ENCODE peak calls at places on chromosomes 12 and 14, in five cellular contexts. W is astrocyte, N is lower leg skin, Y is right atrium auricular region, E is A549. Z is an unnamed sample.

GRCh38 chr12:64893961-64894360 is 69.5 kb downstream of the TBC1D30 start:
- DNase-seq in N (no peak), E (no peak), Y (no peak), W (peak; percentile 64), Z (no peak)

GRCh38 chr12:4174417-4174816 is 99.1 kb upstream of the CCND2 start:
- DNase-seq in W (no peak), N (no peak), E (no peak), Y (no peak), Z (no peak)

GRCh38 chr12:70372881-70373280 is 6.8 kb downstream of the KCNMB4 start:
- DNase-seq in E (no peak), Y (no peak), N (no peak), W (no peak), Z (no peak)

GRCh38 chr14:106318700-106319099 is 792.3 kb downstream of the TMEM121 start:
- DNase-seq in N (no peak), E (no peak), Y (no peak), W (no peak), Z (peak; percentile 38)

GRCh38 chr12:46556105-46556559 is 183.6 kb upstream of the SLC38A2 start:
- DNase-seq in Y (no peak), E (peak; percentile 19), W (peak; percentile 99), N (no peak), Z (no peak)

GRCh38 chr12:46983959-46984833 is 95.2 kb upstream of the PCED1B start:
- DNase-seq in W (no peak), Y (no peak), N (no peak), E (peak; percentile 34), Z (peak; percentile 59)

GRCh38 chr14:64450255-64450654 is 15.0 kb upstream of the AKAP5 start:
- DNase-seq in N (no peak), E (no peak), W (no peak), Y (no peak), Z (no peak)

GRCh38 chr14:24978862-24979724 is 70.9 kb downstream of the STXBP6 start:
- DNase-seq in W (peak; percentile 63), E (no peak), N (no peak), Y (no peak), Z (no peak)

GRCh38 chr12:63420206-63420644 is 248.1 kb downstream of the DPY19L2 start:
- DNase-seq in N (no peak), Y (no peak), E (peak; percentile 49), W (peak; percentile 24), Z (peak; percentile 75)

GRCh38 chr14:23866269-23866668 is 87.3 kb upstream of the DHRS4 start:
- DNase-seq in Y (no peak), E (no peak), N (no peak), W (no peak), Z (no peak)

DNA sequence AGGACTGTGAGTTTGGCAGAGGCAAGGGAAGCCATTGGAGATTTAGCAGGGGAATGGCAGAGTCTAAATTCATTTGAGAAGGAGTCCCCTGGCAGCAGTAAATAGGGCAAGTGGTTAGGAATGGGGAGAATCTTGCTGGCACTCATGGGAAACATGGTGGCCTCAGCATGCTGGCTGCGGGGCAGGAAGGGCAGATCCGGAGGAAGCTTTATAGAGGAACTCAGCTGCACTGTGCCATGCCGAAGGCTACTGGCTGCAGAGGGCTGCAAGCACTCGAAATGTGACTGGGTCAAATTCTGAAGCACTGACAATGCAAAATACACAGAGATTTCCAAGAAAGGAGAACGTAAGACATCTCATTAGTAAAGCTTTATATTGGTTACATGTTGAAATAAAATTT is 23.9 kb downstream of the CCNK start:
- DNase-seq in E (no peak), W (no peak), N (no peak), Y (no peak), Z (no peak)
- TF ChIP-seq CTCF in E (no peak), W (no peak), N (no peak), Y (no peak), Z (no peak)

GRCh38 chr12:28421374-28421773 is 231.1 kb downstream of the CCDC91 start:
- DNase-seq in N (no peak), E (no peak), W (no peak), Y (no peak), Z (no peak)

GRCh38 chr12:28413455-28414109 is 223.3 kb downstream of the CCDC91 start:
- DNase-seq in E (no peak), Y (no peak), W (no peak), N (no peak), Z (peak; percentile 39)

GRCh38 chr12:28409892-28410291 is 219.6 kb downstream of the CCDC91 start:
- DNase-seq in Y (no peak), E (no peak), N (no peak), W (peak; percentile 61), Z (no peak)

DNA sequence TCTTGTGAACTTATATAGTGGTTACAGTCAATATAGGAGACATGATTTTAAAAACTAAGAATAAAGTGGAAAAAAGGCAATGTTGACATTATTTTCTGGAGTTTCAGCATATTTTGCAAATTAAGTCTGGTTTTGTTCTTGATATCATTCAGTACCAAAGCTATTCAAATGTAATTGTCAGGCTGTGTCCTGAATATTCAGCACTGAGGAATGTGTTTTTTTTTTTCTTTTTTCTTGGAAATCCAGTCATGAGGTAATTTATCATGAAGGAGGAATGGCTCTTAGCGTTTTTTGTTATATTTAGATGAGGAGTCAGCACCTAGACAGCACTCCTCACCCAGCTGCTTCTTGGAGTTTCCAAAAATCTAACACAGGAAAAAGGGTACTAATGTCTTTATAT is 225.5 kb downstream of the CCDC91 start:
- DNase-seq in W (peak; percentile 93), N (no peak), Y (no peak), E (no peak), Z (no peak)
- TF ChIP-seq CTCF in W (no peak), N (no peak), Y (no peak), E (no peak), Z (no peak)

DNA sequence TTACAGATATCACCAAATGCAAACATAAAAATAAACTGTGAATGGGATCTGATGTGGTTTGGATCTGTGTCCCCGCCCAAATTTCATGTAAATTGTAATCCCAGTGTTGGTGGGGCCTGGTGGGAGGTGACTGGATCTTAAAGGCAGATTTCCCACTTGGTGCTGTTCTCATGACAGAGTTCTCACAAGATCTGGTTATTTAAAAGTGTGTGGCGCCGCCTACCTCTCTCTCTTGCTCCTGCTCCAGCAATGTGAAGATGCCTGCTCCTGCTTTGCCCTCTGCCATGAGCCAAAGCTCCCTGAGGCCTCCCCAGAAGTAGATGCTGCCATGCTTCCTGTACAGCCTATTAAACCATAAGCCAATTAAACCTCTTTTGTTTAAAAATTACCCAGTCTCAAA is 47.8 kb downstream of the SLC25A21 start:
- DNase-seq in W (no peak), N (no peak), E (no peak), Y (no peak), Z (peak; percentile 0)
- TF ChIP-seq CTCF in W (no peak), N (no peak), E (peak; percentile 31), Y (no peak), Z (no peak)

GRCh38 chr12:53755451-53756290 is 3.9 kb upstream of the CISTR start:
- DNase-seq in N (no peak), W (no peak), E (no peak), Y (no peak), Z (no peak)
- TF ChIP-seq CTCF in N (no peak), W (no peak), E (no peak), Y (no peak), Z (peak; percentile 13)

DNA sequence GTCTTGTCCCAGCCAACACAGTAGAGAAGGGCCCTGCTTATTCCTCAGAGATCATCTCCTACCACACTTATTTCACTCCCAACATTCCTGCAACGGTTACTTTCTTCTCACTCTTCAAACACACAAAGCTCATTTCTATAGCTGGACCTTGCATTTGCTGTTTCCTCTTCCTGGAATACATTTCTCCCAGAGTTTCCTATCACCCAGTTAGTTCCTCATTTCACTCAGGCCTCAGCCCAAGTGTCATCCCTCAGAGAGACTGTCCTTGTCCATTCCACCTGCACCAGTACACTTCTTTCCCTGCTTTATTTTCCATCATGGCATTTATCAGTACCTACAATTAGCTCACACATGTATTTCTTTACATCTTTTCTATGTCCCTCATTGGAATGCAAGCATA is 14.7 kb upstream of the STK38L start:
- DNase-seq in Y (no peak), N (no peak), E (no peak), W (no peak), Z (no peak)
- TF ChIP-seq CTCF in Y (no peak), N (no peak), E (no peak), W (no peak), Z (no peak)

GRCh38 chr12:1544991-1545700 is 49.2 kb downstream of the FBXL14 start:
- DNase-seq in Y (no peak), E (no peak), N (no peak), W (no peak), Z (no peak)
- TF ChIP-seq CTCF in Y (peak; percentile 42), E (peak; percentile 52), N (no peak), W (peak; percentile 19), Z (no peak)

GRCh38 chr14:97976861-97977260 is 1179.7 kb downstream of the VRK1 start:
- DNase-seq in E (no peak), Y (peak; percentile 59), N (peak; percentile 37), W (no peak), Z (no peak)

GRCh38 chr14:97975960-97976359 is 1178.8 kb downstream of the VRK1 start:
- DNase-seq in W (no peak), E (no peak), N (no peak), Y (no peak), Z (no peak)

GRCh38 chr14:97977711-97978261 is 1180.6 kb downstream of the VRK1 start:
- DNase-seq in N (peak; percentile 87), Y (peak; percentile 61), W (peak; percentile 17), E (no peak), Z (no peak)

GRCh38 chr14:97978336-97978735 is 1181.2 kb downstream of the VRK1 start:
- DNase-seq in Y (peak; percentile 76), E (peak; percentile 39), N (peak; percentile 74), W (peak; percentile 61), Z (peak; percentile 57)
- TF ChIP-seq CTCF in Y (peak; percentile 39), E (peak; percentile 28), N (no peak), W (peak; percentile 33), Z (no peak)

GRCh38 chr12:121581681-121582439 is 1.0 kb upstream of the KDM2B start:
- DNase-seq in N (no peak), Y (no peak), W (no peak), E (no peak), Z (no peak)
- TF ChIP-seq CTCF in N (no peak), Y (no peak), W (peak; percentile 7), E (no peak), Z (no peak)

GRCh38 chr12:119500209-119500608 is 93.4 kb upstream of the TMEM233 start:
- DNase-seq in E (no peak), W (no peak), N (no peak), Y (no peak), Z (no peak)
- TF ChIP-seq CTCF in E (no peak), W (no peak), N (no peak), Y (no peak), Z (no peak)

DNA sequence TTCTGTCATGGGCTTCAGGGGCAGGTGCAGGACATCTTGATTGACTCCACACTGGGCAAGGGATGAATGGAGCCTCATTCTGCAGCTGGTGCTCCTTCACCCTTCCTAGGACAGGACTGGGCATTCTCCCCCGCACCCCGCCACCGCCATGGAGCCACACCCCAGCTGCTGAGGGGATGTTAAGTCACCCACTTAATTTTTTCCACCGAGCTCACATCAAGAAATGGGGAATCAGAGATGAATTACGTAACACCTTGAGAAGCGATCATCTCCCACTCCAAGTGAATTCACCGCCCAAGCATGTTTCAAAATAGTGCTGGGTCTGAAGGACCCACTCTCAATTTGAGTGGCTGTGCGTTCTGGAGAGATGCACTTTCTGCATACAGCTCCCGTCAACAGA is 94.2 kb downstream of the EML1 start:
- DNase-seq in Y (no peak), W (no peak), N (no peak), E (no peak), Z (no peak)
- TF ChIP-seq CTCF in Y (no peak), W (no peak), N (no peak), E (no peak), Z (no peak)